ENCODE peak calls at places on chromosomes 11 and 22, in eight cellular contexts. K, J, T, G, I, N, Z and L are unnamed samples.

GRCh38 chr22:44387486-44387885 is 74.7 kb upstream of the SHISAL1 start:
- DNase-seq in K (no peak), J (no peak), T (no peak), G (no peak), I (peak), N (no peak), Z (no peak), L (peak)

GRCh38 chr11:83694191-83694905 is 408.2 kb upstream of the CCDC90B start:
- DNase-seq in K (no peak), J (no peak), T (no peak), G (no peak), I (no peak), N (no peak), Z (no peak), L (no peak)

GRCh38 chr11:117715801-117716200 is 81.2 kb downstream of the DSCAML1 start:
- DNase-seq in K (no peak), J (no peak), T (no peak), G (no peak), I (no peak), N (no peak), Z (no peak), L (peak)

GRCh38 chr11:35554491-35555237 is 29.2 kb upstream of the PAMR1 start:
- DNase-seq in K (no peak), J (no peak), T (no peak), G (no peak), I (no peak), N (no peak), Z (no peak), L (no peak)

GRCh38 chr11:122642971-122643370 is 12.6 kb upstream of the UBASH3B start:
- DNase-seq in K (peak), J (no peak), T (no peak), G (no peak), I (no peak), N (peak), Z (no peak), L (no peak)

GRCh38 chr11:9759519-9760179 is 95.8 kb downstream of the SWAP70 start:
- DNase-seq in K (peak), J (no peak), T (peak), G (no peak), I (peak), N (peak), Z (peak), L (peak)

GRCh38 chr11:665707-666281 is 28.7 kb downstream of the DRD4 start:
- DNase-seq in K (no peak), J (no peak), T (no peak), G (no peak), I (no peak), N (no peak), Z (no peak), L (no peak)

GRCh38 chr11:61021661-61022212 is 50.3 kb downstream of the CD6 start:
- DNase-seq in K (no peak), J (no peak), T (peak), G (peak), I (peak), N (no peak), Z (peak), L (peak)

GRCh38 chr11:607020-607780 is 8.6 kb downstream of the IRF7 start:
- DNase-seq in K (no peak), J (no peak), T (no peak), G (no peak), I (no peak), N (no peak), Z (no peak), L (no peak)

GRCh38 chr11:130214861-130215530 is 55.4 kb downstream of the ST14 start:
- DNase-seq in K (no peak), J (no peak), T (no peak), G (no peak), I (no peak), N (no peak), Z (no peak), L (peak)

GRCh38 chr11:123137496-123138270 is 57.4 kb downstream of the CLMP start:
- DNase-seq in K (no peak), J (no peak), T (no peak), G (peak), I (peak), N (no peak), Z (no peak), L (peak)

GRCh38 chr11:25198704-25199103 is 701.9 kb downstream of the LUZP2 start:
- DNase-seq in K (no peak), J (no peak), T (no peak), G (no peak), I (no peak), N (no peak), Z (no peak), L (no peak)

GRCh38 chr11:66339686-66340483 is 3.7 kb upstream of the RIN1 start:
- DNase-seq in K (no peak), J (no peak), T (no peak), G (no peak), I (peak), N (no peak), Z (no peak), L (peak)

GRCh38 chr11:89381094-89381493 is 110.1 kb downstream of the NOX4 start:
- DNase-seq in K (peak), J (no peak), T (peak), G (no peak), I (no peak), N (no peak), Z (no peak), L (no peak)

GRCh38 chr11:1000357-1000982 is 36.0 kb downstream of the MUC6 start:
- DNase-seq in K (no peak), J (no peak), T (no peak), G (no peak), I (no peak), N (no peak), Z (no peak), L (no peak)

GRCh38 chr11:29120329-29120695 is 896.5 kb downstream of the KCNA4 start:
- DNase-seq in K (no peak), J (no peak), T (no peak), G (no peak), I (no peak), N (no peak), Z (no peak), L (no peak)

GRCh38 chr11:742571-743201 is 4.6 kb upstream of the TALDO1 start:
- DNase-seq in K (no peak), J (no peak), T (no peak), G (no peak), I (no peak), N (no peak), Z (no peak), L (no peak)

GRCh38 chr11:45818961-45819605 is 14.1 kb downstream of the SLC35C1 start:
- DNase-seq in K (no peak), J (no peak), T (no peak), G (no peak), I (no peak), N (no peak), Z (no peak), L (no peak)

GRCh38 chr11:59574467-59574866 is 41.1 kb downstream of the OSBP start:
- DNase-seq in K (no peak), J (no peak), T (no peak), G (no peak), I (no peak), N (no peak), Z (no peak), L (no peak)

GRCh38 chr11:111408789-111409727 is 30.0 kb upstream of the POU2AF1 start:
- DNase-seq in K (peak), J (no peak), T (no peak), G (no peak), I (no peak), N (no peak), Z (no peak), L (no peak)

GRCh38 chr11:113163291-113164030 is 150.9 kb upstream of the TTC12 start:
- DNase-seq in K (no peak), J (no peak), T (no peak), G (no peak), I (no peak), N (no peak), Z (no peak), L (no peak)

GRCh38 chr11:86069408-86070086 is 663 bp upstream of the PICALM start:
- DNase-seq in K (peak), J (no peak), T (no peak), G (peak), I (no peak), N (peak), Z (no peak), L (no peak)

GRCh38 chr11:108206171-108206570 is 16.3 kb downstream of the NPAT start:
- DNase-seq in K (no peak), J (no peak), T (no peak), G (no peak), I (no peak), N (no peak), Z (no peak), L (peak)

GRCh38 chr22:34878996-34879395 is 187.0 kb upstream of the ISX start:
- DNase-seq in K (peak), J (no peak), T (no peak), G (no peak), I (no peak), N (no peak), Z (no peak), L (no peak)

GRCh38 chr11:9180784-9181183 is 84.4 kb downstream of the DENND5A start:
- DNase-seq in K (no peak), J (no peak), T (no peak), G (no peak), I (no peak), N (no peak), Z (no peak), L (no peak)

GRCh38 chr11:2771758-2772466 is 72.1 kb upstream of the KCNQ1OT1 start:
- DNase-seq in K (no peak), J (no peak), T (no peak), G (peak), I (peak), N (no peak), Z (no peak), L (peak)

GRCh38 chr22:38733329-38734202 is 22.2 kb downstream of the SUN2 start:
- DNase-seq in K (no peak), J (no peak), T (peak), G (peak), I (no peak), N (peak), Z (no peak), L (peak)

GRCh38 chr11:114296190-114296978 is at the start of gene NNMT:
- DNase-seq in K (peak), J (no peak), T (no peak), G (no peak), I (peak), N (no peak), Z (no peak), L (peak)